ENCODE peak calls at places on chromosomes 12 and 14, in four cellular contexts. X is mucosa of descending colon; N is stimulated activated CD8-positive, alpha-beta memory T cell treated with anti-CD3 and anti-CD28 coated beads, Interleukin-15, amount 100 ng/mL, for 24 hours; G is NCI-H2081. S is an unnamed sample.

GRCh38 chr14:103499709-103500108 is 22.9 kb downstream of the CKB start:
- DNase-seq in N (no peak), X (no peak), G (no peak), S (no peak)

GRCh38 chr14:22845821-22846625 is 9.6 kb downstream of the MMP14 start:
- DNase-seq in X (no peak), G (no peak), N (no peak), S (no peak)

GRCh38 chr12:16600525-16600924 is 5.4 kb downstream of the LMO3 start:
- DNase-seq in N (no peak), X (no peak), G (peak), S (no peak)

GRCh38 chr12:110088936-110089335 is 35.2 kb upstream of the IFT81 start:
- DNase-seq in X (no peak), G (no peak), N (no peak), S (no peak)

GRCh38 chr14:37594916-37595808 is at the start of the genes FOXA1 and TTC6:
- DNase-seq in X (peak), N (no peak), G (peak), S (peak)

GRCh38 chr12:1528791-1529190 is 65.6 kb downstream of the FBXL14 start:
- DNase-seq in X (no peak), N (no peak), G (no peak), S (no peak)

GRCh38 chr12:71950819-71951218 is 12.2 kb downstream of the TPH2 start:
- DNase-seq in X (no peak), G (no peak), N (no peak), S (no peak)

GRCh38 chr14:44895716-44896115 is 66.0 kb downstream of the KLHL28 start:
- DNase-seq in G (no peak), X (no peak), N (no peak), S (no peak)

GRCh38 chr12:19707948-19708409 is 268.7 kb downstream of the AEBP2 start:
- DNase-seq in N (no peak), X (no peak), G (no peak), S (no peak)

GRCh38 chr12:111363578-111363977 is 5.3 kb downstream of the PHETA1 start:
- DNase-seq in N (no peak), G (no peak), X (no peak), S (no peak)

GRCh38 chr14:61153914-61154545 is 127.1 kb downstream of the TMEM30B start:
- DNase-seq in G (no peak), N (no peak), X (no peak), S (no peak)

GRCh38 chr14:87005336-87005735 is 987.6 kb downstream of the GALC start:
- DNase-seq in X (no peak), N (no peak), G (no peak), S (no peak)

GRCh38 chr12:30166416-30166815 is 382.7 kb upstream of the TMTC1 start:
- DNase-seq in N (no peak), X (no peak), G (no peak), S (no peak)

GRCh38 chr12:88273450-88273849 is 131.3 kb downstream of the TMTC3 start:
- DNase-seq in G (no peak), X (no peak), N (no peak), S (no peak)

GRCh38 chr12:78035913-78036658 is 205.4 kb downstream of the NAV3 start:
- DNase-seq in X (no peak), N (no peak), G (peak), S (no peak)

S was measured in NCI-H2171.